ENCODE peak calls at places on chromosomes 13 and 19, in eight cellular contexts. W is lower lobe of right lung; V is endothelial cell of umbilical vein; J is astrocyte; U is A549; C is CD8-positive, alpha-beta T cell; L is heart left ventricle; E is tibial artery. M is an unnamed sample.

GRCh38 chr19:40143612-40144011 is 47.6 kb upstream of the MAP3K10 start:
- DNase-seq in J (no peak), E (no peak), L (no peak), U (no peak), W (no peak), C (peak), V (no peak), M (peak)

GRCh38 chr19:15479391-15480345 is at the start of gene PGLYRP2:
- DNase-seq in C (peak), L (no peak), U (no peak), J (no peak), W (peak), E (no peak), V (no peak), M (peak)

GRCh38 chr19:48496959-48497727 is 14.5 kb downstream of the LMTK3 start:
- DNase-seq in W (no peak), E (no peak), L (no peak), C (no peak), J (no peak), V (no peak), U (no peak), M (no peak)

GRCh38 chr19:4057913-4058695 is 8.6 kb downstream of the ZBTB7A start:
- DNase-seq in E (peak), L (peak), V (peak), W (peak), U (peak), J (peak), C (peak), M (peak)

GRCh38 chr19:5001547-5002131 is 32.7 kb downstream of the KDM4B start:
- DNase-seq in J (peak), L (no peak), C (peak), V (peak), E (no peak), U (peak), W (no peak), M (no peak)

GRCh38 chr13:33128134-33128533 is 111.9 kb downstream of the KL start:
- DNase-seq in E (no peak), C (no peak), W (no peak), L (no peak), V (no peak), U (no peak), J (no peak), M (no peak)

GRCh38 chr19:35585844-35586243 is at the start of gene PMIS2:
- DNase-seq in L (no peak), C (peak), U (peak), J (no peak), E (no peak), W (no peak), V (no peak), M (no peak)

GRCh38 chr19:18135712-18136584 is 17.0 kb upstream of the PIK3R2 start:
- DNase-seq in U (no peak), C (no peak), W (no peak), E (no peak), L (no peak), J (no peak), V (no peak), M (no peak)

GRCh38 chr13:26327905-26328304 is 74.0 kb downstream of the CDK8 start:
- DNase-seq in E (no peak), U (no peak), L (no peak), W (no peak), J (peak), C (no peak), V (no peak), M (no peak)

GRCh38 chr19:2977686-2978466 is 512 bp downstream of the TLE6 start:
- DNase-seq in L (no peak), U (no peak), W (no peak), C (no peak), E (no peak), J (no peak), V (no peak), M (no peak)

GRCh38 chr19:47035127-47035494 is 13.3 kb downstream of the TMEM160 start:
- DNase-seq in E (no peak), V (no peak), L (no peak), W (no peak), C (no peak), U (no peak), J (no peak), M (no peak)
- H3K27ac ChIP-seq in E (no peak), V (no peak), L (no peak), W (no peak), C (no peak), U (peak), J (peak), M (no peak)

DNA sequence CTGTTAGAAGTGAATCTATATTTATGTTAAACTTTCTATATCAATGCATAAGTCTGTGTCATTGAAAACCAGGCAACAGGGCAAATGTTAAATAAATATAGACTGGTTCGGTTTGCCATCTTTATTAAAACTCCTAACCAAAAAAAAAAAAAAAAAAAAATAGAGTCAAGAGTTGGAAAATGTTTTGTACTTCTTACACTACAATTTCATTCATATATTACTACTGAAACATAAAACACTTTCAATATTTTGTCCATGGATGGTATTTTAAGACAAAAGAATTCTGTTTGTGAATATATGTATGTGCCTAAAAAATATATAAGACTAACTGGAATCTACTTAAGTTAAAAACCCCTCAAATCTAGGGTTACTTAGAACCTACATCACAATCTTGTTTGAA is 5.2 kb downstream of the DACH1 start:
- DNase-seq in J (no peak), L (no peak), V (no peak), U (no peak), W (no peak), E (no peak), C (no peak), M (no peak)
- H3K4me3 ChIP-seq in J (no peak), L (no peak), V (no peak), U (no peak), W (peak), E (no peak), C (no peak), M (no peak)

GRCh38 chr13:99302637-99303505 is 4.3 kb downstream of the GPR183 start:
- DNase-seq in J (no peak), W (no peak), U (no peak), L (no peak), C (no peak), E (no peak), V (no peak), M (no peak)

GRCh38 chr13:99299545-99300341 is 7.5 kb downstream of the GPR183 start:
- DNase-seq in J (no peak), L (no peak), E (no peak), W (no peak), V (no peak), U (no peak), C (no peak), M (no peak)

GRCh38 chr13:99303863-99304521 is 3.2 kb downstream of the GPR183 start:
- DNase-seq in E (no peak), W (no peak), J (no peak), U (no peak), V (no peak), C (peak), L (peak), M (no peak)

GRCh38 chr13:99301913-99302636 is 5.1 kb downstream of the GPR183 start:
- DNase-seq in C (no peak), U (no peak), L (no peak), E (no peak), V (no peak), W (no peak), J (no peak), M (no peak)

DNA sequence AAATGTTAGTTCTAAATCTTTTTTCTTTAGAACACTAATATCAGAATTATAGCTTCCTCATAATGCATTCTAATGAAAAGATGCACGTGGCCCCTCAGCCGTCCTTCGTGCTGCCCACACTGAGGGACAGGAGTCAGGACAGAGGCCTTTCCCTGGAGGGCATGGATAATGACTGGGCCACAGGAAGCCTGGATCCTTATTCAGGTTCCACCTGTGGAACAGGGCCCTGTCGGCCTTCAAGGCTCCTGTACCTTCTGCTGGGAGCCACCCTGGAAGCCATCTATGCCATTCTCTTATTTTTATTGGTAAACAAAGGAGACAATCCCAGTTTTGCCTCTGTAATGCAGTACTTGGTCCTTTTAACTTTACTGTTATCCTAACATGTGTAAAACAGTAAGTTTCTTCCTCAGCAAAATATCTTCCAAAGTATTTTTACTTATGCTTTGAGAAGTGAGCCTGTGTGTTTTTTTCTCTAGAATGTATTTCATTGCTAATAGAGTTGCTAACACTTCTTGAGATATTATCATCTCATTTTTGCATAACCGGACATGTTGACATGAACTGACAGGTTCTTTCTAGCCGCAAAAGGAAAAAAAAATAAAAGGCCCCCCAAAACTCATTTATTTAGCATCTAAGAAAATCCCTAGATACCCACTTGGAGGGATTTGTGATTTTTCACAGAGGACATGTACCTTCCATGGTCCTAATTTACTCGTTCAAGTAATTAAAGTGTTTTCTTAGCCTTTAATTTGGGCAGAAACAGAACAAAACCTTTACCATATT is 6.0 kb downstream of the GPR183 start:
- DNase-seq in J (no peak), W (no peak), C (no peak), E (no peak), L (no peak), V (no peak), U (no peak), M (no peak)
- H3K27ac ChIP-seq in J (no peak), W (no peak), C (no peak), E (no peak), L (no peak), V (no peak), U (no peak), M (no peak)

GRCh38 chr13:24221007-24221406 is 60.5 kb downstream of the SPATA13 start:
- DNase-seq in W (no peak), V (no peak), J (no peak), C (no peak), E (no peak), U (peak), L (no peak), M (no peak)

GRCh38 chr13:24225062-24225461 is 64.5 kb downstream of the SPATA13 start:
- DNase-seq in C (no peak), L (no peak), J (no peak), E (no peak), W (no peak), V (no peak), U (no peak), M (no peak)

GRCh38 chr13:24224232-24224680 is 63.7 kb downstream of the SPATA13 start:
- DNase-seq in L (no peak), V (no peak), C (no peak), E (no peak), J (no peak), U (no peak), W (no peak), M (no peak)

GRCh38 chr13:24223341-24224231 is 63.1 kb downstream of the SPATA13 start:
- DNase-seq in W (no peak), V (no peak), E (no peak), C (no peak), L (no peak), J (no peak), U (no peak), M (no peak)

GRCh38 chr13:24222756-24223155 is 62.2 kb downstream of the SPATA13 start:
- DNase-seq in W (no peak), J (no peak), C (no peak), L (no peak), E (no peak), U (no peak), V (no peak), M (no peak)
- H3K4me3 ChIP-seq in W (no peak), J (no peak), C (no peak), L (no peak), E (no peak), U (no peak), V (no peak), M (no peak)

DNA sequence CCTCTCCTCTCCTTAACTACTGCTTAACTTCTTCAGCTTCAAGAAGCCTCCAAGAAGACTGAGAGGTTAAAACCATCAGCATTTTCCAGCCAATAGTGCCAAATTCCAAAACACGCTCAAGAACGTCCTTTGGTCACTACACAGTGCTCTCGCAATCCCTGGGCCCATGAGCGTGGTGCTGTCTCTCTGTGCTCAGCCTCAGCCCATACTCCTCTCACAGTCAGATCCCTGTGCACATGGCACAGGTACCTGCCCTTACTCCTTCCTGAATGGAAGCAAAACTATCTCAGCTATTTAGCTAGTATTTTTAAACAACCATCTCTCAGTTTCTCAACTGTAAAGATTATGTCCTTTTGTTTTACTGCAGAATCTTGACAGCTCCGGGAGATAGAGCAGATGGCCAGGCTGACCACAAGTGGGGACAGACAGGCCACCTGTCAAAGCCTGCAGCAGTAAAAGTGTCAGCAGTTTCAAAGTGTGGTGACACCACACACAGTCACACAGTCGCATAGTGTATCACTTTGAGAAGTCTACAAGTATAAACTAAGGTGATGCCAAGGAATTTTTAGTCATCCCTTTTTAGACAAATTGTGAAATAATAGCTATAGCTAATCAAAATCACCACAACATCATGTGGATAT is 35.7 kb downstream of the DZIP1 start:
- DNase-seq in V (no peak), E (no peak), C (no peak), J (no peak), L (no peak), W (no peak), U (no peak), M (no peak)
- H3K27ac ChIP-seq in V (no peak), E (no peak), C (no peak), J (no peak), L (no peak), W (no peak), U (no peak), M (no peak)

DNA sequence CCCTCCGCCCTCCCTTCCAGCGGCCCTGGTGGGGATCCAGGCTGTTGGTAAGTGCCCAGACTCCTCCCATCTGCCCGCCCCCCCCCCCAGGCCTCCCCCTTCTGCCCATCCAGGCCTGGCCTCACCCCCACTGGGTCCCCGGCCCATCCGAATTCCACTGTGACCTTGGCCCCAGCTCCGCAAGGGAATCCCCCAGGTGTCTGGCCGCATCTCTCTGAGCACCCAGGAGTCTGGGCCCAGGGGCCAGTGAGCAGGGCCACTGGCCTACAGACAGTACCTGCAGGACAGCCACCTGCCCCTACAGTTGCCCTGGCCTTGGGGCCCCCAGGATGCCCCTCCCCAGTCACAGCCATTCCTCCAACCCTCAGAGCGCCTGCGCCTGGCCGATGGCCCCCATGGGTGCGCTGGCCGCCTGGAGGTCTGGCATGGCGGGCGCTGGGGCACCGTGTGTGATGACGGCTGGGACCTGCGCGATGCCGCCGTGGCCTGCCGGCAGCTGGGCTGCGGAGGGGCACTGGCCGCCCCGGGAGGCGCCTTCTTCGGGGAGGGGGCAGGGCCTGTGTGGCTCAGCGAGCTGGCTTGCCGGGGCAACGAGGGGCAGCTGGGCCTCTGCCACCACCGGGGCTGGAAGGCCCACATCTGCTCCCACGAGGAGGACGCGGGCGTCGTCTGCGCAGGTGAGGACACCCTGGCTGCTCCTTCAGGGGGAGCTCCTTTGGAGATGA is 912 bp downstream of the SSC5D start:
- DNase-seq in V (no peak), C (no peak), W (no peak), L (peak), J (no peak), E (no peak), U (no peak), M (no peak)
- H3K4me3 ChIP-seq in V (no peak), C (no peak), W (no peak), L (no peak), J (no peak), E (peak), U (no peak), M (no peak)